ENCODE peak calls at places on chromosomes 4 and X, in five cellular contexts. P is AG04450; S is ovary; F is CD8-positive, alpha-beta T cell; G is caudate nucleus. V is an unnamed sample.

GRCh38 chrX:53684415-53685192 is 1.9 kb downstream of the HUWE1 start:
- DNase-seq in P (no peak), S (no peak), F (no peak), G (no peak), V (no peak)

GRCh38 chr4:7938513-7939376 is 916 bp downstream of the AFAP1 start:
- DNase-seq in P (no peak), S (peak; percentile 44), F (peak; percentile 53), G (no peak), V (no peak)

GRCh38 chr4:95602872-95603271 is 54.1 kb upstream of the UNC5C start:
- DNase-seq in P (no peak), S (no peak), F (no peak), G (no peak), V (no peak)

GRCh38 chr4:68180858-68181531 is 51.3 kb upstream of the TMPRSS11F start:
- DNase-seq in P (no peak), S (no peak), F (no peak), G (no peak), V (no peak)

GRCh38 chr4:26088433-26088928 is 174.5 kb downstream of the SMIM20 start:
- DNase-seq in P (peak; percentile 36), S (no peak), F (no peak), G (no peak), V (no peak)

GRCh38 chr4:81577392-81577791 is 105.7 kb upstream of the RASGEF1B start:
- DNase-seq in P (no peak), S (no peak), F (no peak), G (no peak), V (no peak)

GRCh38 chrX:54540289-54540688 is 10.3 kb downstream of the GNL3L start:
- DNase-seq in P (peak; percentile 20), S (no peak), F (no peak), G (no peak), V (no peak)

GRCh38 chr4:76977731-76978350 is 28.3 kb downstream of the SEPTIN11 start:
- DNase-seq in P (peak; percentile 50), S (no peak), F (no peak), G (no peak), V (no peak)

GRCh38 chr4:119028296-119028695 is 107.3 kb upstream of the MYOZ2 start:
- DNase-seq in P (no peak), S (no peak), F (no peak), G (no peak), V (no peak)

GRCh38 chr4:2932561-2932950 is 30.6 kb downstream of the NOP14 start:
- DNase-seq in P (no peak), S (no peak), F (no peak), G (no peak), V (no peak)

GRCh38 chrX:46324166-46324565 is 221.1 kb downstream of the ZNF674 start:
- DNase-seq in P (no peak), S (no peak), F (no peak), G (no peak), V (no peak)

GRCh38 chrX:46327229-46328081 is 217.8 kb downstream of the ZNF674 start:
- DNase-seq in P (no peak), S (no peak), F (no peak), G (no peak), V (no peak)

GRCh38 chrX:46328133-46328532 is 217.1 kb downstream of the ZNF674 start:
- DNase-seq in P (no peak), S (no peak), F (no peak), G (no peak), V (no peak)

GRCh38 chrX:46326161-46326560 is 219.1 kb downstream of the ZNF674 start:
- DNase-seq in P (no peak), S (no peak), F (no peak), G (no peak), V (no peak)

DNA sequence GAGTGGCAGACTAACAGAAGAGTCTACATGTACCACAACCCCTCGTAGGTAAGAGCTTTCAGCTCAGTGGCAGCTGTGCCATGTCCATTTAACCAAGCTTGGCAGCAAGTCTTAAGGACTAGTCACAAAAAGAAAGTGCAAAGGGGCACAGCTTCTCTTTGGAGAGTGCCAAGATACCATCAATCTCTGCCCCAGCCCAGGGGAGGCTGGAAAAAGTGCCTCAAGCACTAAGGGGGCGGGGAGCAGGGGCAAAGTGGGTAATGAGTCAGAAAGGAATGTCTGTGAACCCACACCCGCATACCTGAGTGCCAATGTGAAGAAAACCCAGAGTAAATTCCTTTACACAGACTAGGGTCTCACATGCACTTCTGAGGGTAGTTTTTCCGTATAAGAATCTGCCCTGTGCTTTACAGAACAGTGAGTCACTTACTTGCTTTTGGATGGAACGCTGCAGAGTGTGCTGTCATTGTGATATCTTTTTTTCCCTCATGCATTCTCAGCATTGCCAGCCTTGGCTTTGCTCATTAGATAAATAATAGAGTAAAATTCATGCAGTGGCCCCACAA is 219.8 kb downstream of the ZNF674 start:
- DNase-seq in P (peak; percentile 1), S (no peak), F (no peak), G (no peak), V (no peak)
- H3K27ac ChIP-seq in P (peak overlapping the region; percentile 31), S (no peak overlapping the region), F (no peak overlapping the region), G (no peak overlapping the region), V (no peak overlapping the region)

GRCh38 chr4:48602222-48602621 is 112.2 kb downstream of the ZAR1 start:
- DNase-seq in P (peak; percentile 7), S (no peak), F (no peak), G (no peak), V (no peak)

GRCh38 chr4:48603366-48604003 is 113.4 kb downstream of the ZAR1 start:
- DNase-seq in P (no peak), S (no peak), F (no peak), G (no peak), V (no peak)

GRCh38 chr4:48604041-48604440 is 114.0 kb downstream of the ZAR1 start:
- DNase-seq in P (no peak), S (no peak), F (no peak), G (no peak), V (no peak)

GRCh38 chr4:48604527-48604926 is 114.5 kb downstream of the ZAR1 start:
- DNase-seq in P (no peak), S (no peak), F (no peak), G (no peak), V (no peak)

DNA sequence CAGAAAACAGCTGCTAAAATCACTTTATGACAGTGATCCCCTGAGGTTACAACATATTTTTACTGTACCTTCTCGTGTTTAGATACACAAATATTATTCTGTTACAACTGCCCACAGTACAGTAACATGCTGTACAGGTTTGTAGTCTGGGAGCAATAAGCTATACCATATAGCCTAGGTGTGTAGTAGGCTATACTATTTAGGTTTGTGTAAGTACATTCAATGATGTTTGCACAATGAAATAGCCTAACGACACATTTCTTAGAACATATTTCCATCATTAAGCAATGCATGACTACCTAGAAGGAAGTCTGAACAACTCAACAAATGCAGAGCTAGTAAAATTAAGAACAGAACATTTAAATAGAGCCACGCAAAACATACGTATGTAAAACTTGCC is 112.7 kb downstream of the ZAR1 start:
- DNase-seq in P (no peak), S (no peak), F (no peak), G (no peak), V (no peak)
- H3K27ac ChIP-seq in P (no peak overlapping the region), S (no peak overlapping the region), F (no peak overlapping the region), G (no peak overlapping the region), V (no peak overlapping the region)

GRCh38 chr4:102501635-102502382 is 650 bp downstream of the NFKB1 start:
- DNase-seq in P (no peak), S (peak; percentile 77), F (peak; percentile 77), G (peak; percentile 18), V (peak; percentile 56)

GRCh38 chr4:102503301-102503746 is 2.2 kb downstream of the NFKB1 start:
- DNase-seq in P (no peak), S (no peak), F (no peak), G (no peak), V (no peak)

GRCh38 chr4:102497986-102498385 is 3.2 kb upstream of the NFKB1 start:
- DNase-seq in P (no peak), S (no peak), F (no peak), G (no peak), V (no peak)

GRCh38 chr4:102501176-102501634 is at the start of gene NFKB1:
- DNase-seq in P (peak; percentile 50), S (peak; percentile 70), F (peak; percentile 78), G (peak; percentile 22), V (peak; percentile 43)

DNA sequence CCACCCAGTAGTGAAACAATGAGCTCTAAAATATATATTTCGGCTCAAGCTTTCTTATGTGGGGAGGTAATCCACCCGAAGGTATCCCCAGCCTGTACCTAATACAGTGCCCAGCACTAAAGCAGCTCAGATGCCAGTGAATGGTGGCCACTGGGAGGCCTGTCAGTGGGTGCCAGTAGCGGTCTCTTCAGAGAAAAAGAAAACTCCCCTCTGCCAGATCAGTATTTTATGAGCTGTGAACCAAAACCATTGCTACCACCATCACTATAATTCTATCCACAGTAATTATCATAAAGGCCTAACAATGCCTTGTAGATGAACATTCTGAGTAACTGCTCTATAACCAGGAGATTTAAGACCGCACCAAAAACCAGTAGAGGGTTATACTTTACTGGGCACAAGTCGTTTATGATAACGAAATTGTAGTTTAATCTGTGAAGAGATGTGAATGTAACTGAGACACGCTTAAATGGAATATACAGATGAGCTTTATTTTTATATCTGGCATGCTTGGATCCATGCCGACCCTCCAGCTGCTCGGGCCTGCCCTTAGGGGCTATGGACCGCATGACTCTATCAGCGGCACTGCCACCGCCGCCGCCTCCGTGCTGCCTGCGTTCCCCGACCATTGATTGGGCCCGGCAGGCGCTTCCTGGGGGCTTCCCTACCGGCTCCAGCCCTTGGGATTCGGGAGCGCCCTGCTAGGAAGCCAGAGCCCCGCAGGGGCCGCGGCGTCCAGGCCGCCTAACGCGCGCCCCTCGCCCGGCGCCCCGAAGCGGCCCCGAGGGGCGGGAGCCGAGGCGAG is 586 bp upstream of the NFKB1 start:
- DNase-seq in P (no peak), S (peak; percentile 78), F (no peak), G (no peak), V (peak; percentile 42)
- H3K27ac ChIP-seq in P (peak overlapping the region; percentile 90), S (peak overlapping the region; percentile 99), F (peak overlapping the region; percentile 92), G (peak overlapping the region; percentile 91), V (peak overlapping the region; percentile 95)

GRCh38 chr4:151743894-151744293 is 16.9 kb downstream of the GATB start:
- DNase-seq in P (no peak), S (no peak), F (no peak), G (no peak), V (no peak)

GRCh38 chr4:151744614-151745013 is 16.2 kb downstream of the GATB start:
- DNase-seq in P (peak; percentile 76), S (no peak), F (no peak), G (no peak), V (no peak)

GRCh38 chr4:151745727-151746231 is 15.0 kb downstream of the GATB start:
- DNase-seq in P (no peak), S (no peak), F (no peak), G (no peak), V (no peak)

GRCh38 chr4:151739118-151739517 is 21.7 kb downstream of the GATB start:
- DNase-seq in P (no peak), S (no peak), F (no peak), G (no peak), V (no peak)

DNA sequence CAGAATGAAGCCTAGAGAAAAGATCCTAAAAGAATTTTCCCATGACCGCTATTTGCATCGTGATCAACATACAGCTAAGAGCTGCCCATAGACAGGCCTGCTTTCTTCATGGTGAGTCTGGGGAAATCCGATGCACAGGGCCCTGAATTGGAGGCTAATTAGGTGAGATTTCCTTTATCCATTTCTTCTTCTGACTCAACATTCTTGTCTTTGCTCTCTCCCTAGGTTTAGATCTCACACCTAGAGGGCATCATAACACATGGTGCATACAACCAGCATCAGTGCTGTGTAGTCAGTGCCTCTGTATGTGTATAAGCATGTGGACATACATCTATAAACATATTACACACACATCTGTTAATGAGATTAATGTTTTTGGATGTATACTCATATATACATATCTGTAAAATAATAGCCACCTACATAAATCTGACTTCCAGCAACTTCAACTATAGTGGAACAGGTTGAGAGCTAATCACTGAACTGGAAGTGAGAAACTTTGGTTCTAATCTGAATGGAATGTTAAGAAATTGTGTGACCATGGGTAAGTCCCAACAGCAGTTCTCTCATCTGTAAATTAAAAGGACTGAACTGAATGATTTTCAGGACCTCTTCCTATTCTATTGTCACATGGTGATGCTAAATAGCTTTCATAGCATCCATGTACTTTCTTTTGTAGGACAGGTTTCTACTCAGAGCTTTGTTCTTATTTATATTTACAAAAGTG is 17.5 kb downstream of the GATB start:
- DNase-seq in P (no peak), S (no peak), F (no peak), G (no peak), V (no peak)
- H3K27ac ChIP-seq in P (no peak overlapping the region), S (no peak overlapping the region), F (no peak overlapping the region), G (no peak overlapping the region), V (no peak overlapping the region)

V was measured in substantia nigra.